ENCODE peak calls at places on chromosomes 1 and 21, in seven cellular contexts. A is CD8-positive, alpha-beta T cell; I is glutamatergic neuron; P is left ventricle myocardium inferior; T is body of pancreas; H is epithelial cell of esophagus; E is AG09319. L is an unnamed sample.

GRCh38 chr1:117780981-117781475 is 148.4 kb downstream of the GDAP2 start:
- DNase-seq in A (no peak), I (peak), P (no peak), T (no peak), H (peak), E (no peak), L (no peak)

GRCh38 chr1:56776581-56776980 is 42.6 kb downstream of the FYB2 start:
- DNase-seq in A (no peak), I (no peak), P (no peak), T (no peak), H (no peak), E (no peak), L (no peak)

GRCh38 chr21:35697321-35697808 is 363.0 kb downstream of the SETD4 start:
- DNase-seq in A (peak), I (no peak), P (peak), T (peak), H (peak), E (no peak), L (no peak)

GRCh38 chr1:155513300-155513926 is 49.2 kb downstream of the ASH1L start:
- DNase-seq in A (no peak), I (no peak), P (no peak), T (no peak), H (peak), E (peak), L (no peak)

GRCh38 chr1:183281039-183281438 is 95.0 kb downstream of the LAMC2 start:
- DNase-seq in A (no peak), I (no peak), P (no peak), T (peak), H (peak), E (no peak), L (no peak)

GRCh38 chr1:218351617-218352438 is 6.7 kb downstream of the TGFB2 start:
- DNase-seq in A (no peak), I (no peak), P (no peak), T (no peak), H (peak), E (no peak), L (peak)

GRCh38 chr1:28517649-28517999 is 11.8 kb downstream of the RCC1 start:
- DNase-seq in A (no peak), I (no peak), P (no peak), T (no peak), H (no peak), E (no peak), L (no peak)

GRCh38 chr1:153652795-153653507 is 5.6 kb upstream of the SNAPIN start:
- DNase-seq in A (no peak), I (no peak), P (no peak), T (peak), H (peak), E (no peak), L (no peak)

GRCh38 chr1:63987014-63987630 is 213.3 kb downstream of the ROR1 start:
- DNase-seq in A (no peak), I (no peak), P (no peak), T (no peak), H (peak), E (no peak), L (no peak)

GRCh38 chr1:19769211-19769932 is 30.3 kb downstream of the TMCO4 start:
- DNase-seq in A (no peak), I (no peak), P (no peak), T (no peak), H (no peak), E (no peak), L (no peak)

GRCh38 chr1:45306905-45307304 is 19.8 kb upstream of the HPDL start:
- DNase-seq in A (no peak), I (no peak), P (no peak), T (no peak), H (no peak), E (no peak), L (no peak)

GRCh38 chr1:201054030-201054635 is 30.6 kb upstream of the KIF21B start:
- DNase-seq in A (no peak), I (no peak), P (no peak), T (no peak), H (no peak), E (no peak), L (no peak)

GRCh38 chr1:103084176-103084575 is 24.1 kb downstream of the COL11A1 start:
- DNase-seq in A (no peak), I (no peak), P (no peak), T (no peak), H (no peak), E (no peak), L (no peak)

GRCh38 chr1:3133671-3134070 is 64.7 kb downstream of the PRDM16 start:
- DNase-seq in A (no peak), I (no peak), P (no peak), T (peak), H (no peak), E (no peak), L (no peak)

GRCh38 chr21:44445413-44445812 is 9.9 kb upstream of the LRRC3 start:
- DNase-seq in A (no peak), I (no peak), P (peak), T (no peak), H (no peak), E (no peak), L (no peak)

GRCh38 chr1:241627453-241628329 is 12.5 kb downstream of the CHML start:
- DNase-seq in A (peak), I (no peak), P (no peak), T (peak), H (peak), E (no peak), L (peak)

GRCh38 chr1:67052741-67053534 is 1.0 kb downstream of the SLC35D1 start:
- DNase-seq in A (peak), I (peak), P (peak), T (peak), H (peak), E (no peak), L (no peak)

GRCh38 chr21:44552681-44553080 is 1.4 kb upstream of the KRTAP10-2 start:
- DNase-seq in A (no peak), I (no peak), P (no peak), T (no peak), H (no peak), E (no peak), L (no peak)

GRCh38 chr1:246788895-246789338 is 64.7 kb downstream of the SCCPDH start:
- DNase-seq in A (no peak), I (no peak), P (no peak), T (no peak), H (no peak), E (no peak), L (no peak)

GRCh38 chr1:180424848-180425457 is 77.4 kb downstream of the ACBD6 start:
- DNase-seq in A (no peak), I (no peak), P (no peak), T (no peak), H (no peak), E (no peak), L (no peak)

GRCh38 chr21:42154237-42155044 is 64.5 kb upstream of the ABCG1 start:
- DNase-seq in A (no peak), I (no peak), P (no peak), T (no peak), H (no peak), E (no peak), L (no peak)

GRCh38 chr1:39952359-39953110 is 2.4 kb upstream of the MFSD2A start:
- DNase-seq in A (no peak), I (no peak), P (no peak), T (peak), H (no peak), E (no peak), L (no peak)

GRCh38 chr21:38165466-38166213 is 91.2 kb upstream of the KCNJ15 start:
- DNase-seq in A (no peak), I (peak), P (no peak), T (no peak), H (no peak), E (no peak), L (no peak)

GRCh38 chr1:53371851-53372250 is 44.0 kb upstream of the LRP8 start:
- DNase-seq in A (no peak), I (no peak), P (no peak), T (no peak), H (no peak), E (no peak), L (no peak)

GRCh38 chr21:45443595-45444181 is 38.7 kb downstream of the COL18A1 start:
- DNase-seq in A (no peak), I (peak), P (no peak), T (no peak), H (no peak), E (no peak), L (no peak)

GRCh38 chr1:11573293-11573692 is 80.9 kb downstream of the FBXO2 start:
- DNase-seq in A (no peak), I (no peak), P (no peak), T (no peak), H (no peak), E (no peak), L (no peak)

GRCh38 chr1:11569551-11569950 is 84.7 kb downstream of the FBXO2 start:
- DNase-seq in A (no peak), I (no peak), P (no peak), T (no peak), H (peak), E (no peak), L (no peak)

GRCh38 chr1:11569954-11570353 is 84.3 kb downstream of the FBXO2 start:
- DNase-seq in A (no peak), I (no peak), P (no peak), T (no peak), H (no peak), E (no peak), L (no peak)

GRCh38 chr1:11570821-11571220 is 83.4 kb downstream of the FBXO2 start:
- DNase-seq in A (no peak), I (no peak), P (no peak), T (no peak), H (no peak), E (no peak), L (no peak)

GRCh38 chr1:11571906-11572616 is 82.2 kb downstream of the FBXO2 start:
- DNase-seq in A (no peak), I (peak), P (no peak), T (no peak), H (peak), E (no peak), L (no peak)
- TF ChIP-seq CTCF in A (no peak), I (peak), P (peak), T (no peak), H (peak), E (no peak), L (no peak)

DNA sequence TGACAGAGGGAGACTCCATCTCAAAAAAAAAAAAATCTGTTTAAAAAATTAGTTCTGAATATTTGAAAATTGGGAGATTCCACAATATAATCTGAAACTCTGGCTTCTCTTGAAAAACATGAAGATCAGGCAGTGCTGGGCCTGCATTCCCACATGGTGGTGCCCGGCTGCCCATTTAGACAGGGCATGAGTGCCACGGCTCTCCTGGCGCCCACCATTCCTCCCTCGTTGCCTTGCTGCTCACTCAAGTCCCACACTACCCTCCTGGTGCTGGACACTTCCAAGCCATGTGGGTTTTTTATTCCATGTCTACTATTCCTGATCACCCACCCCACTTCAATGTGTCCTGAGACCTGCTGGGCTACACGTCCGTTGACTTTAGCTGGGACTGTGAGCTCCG is 10.8 kb upstream of the MYOM3 start:
- DNase-seq in A (no peak), I (no peak), P (no peak), T (no peak), H (no peak), E (no peak), L (no peak)
- TF ChIP-seq CTCF in A (no peak), I (no peak), P (no peak), T (no peak), H (no peak), E (no peak), L (no peak)

GRCh38 chr1:8015036-8015808 is 10.9 kb downstream of the ERRFI1 start:
- DNase-seq in A (peak), I (no peak), P (no peak), T (peak), H (peak), E (peak), L (no peak)

GRCh38 chr1:8017495-8018310 is 8.4 kb downstream of the ERRFI1 start:
- DNase-seq in A (no peak), I (no peak), P (no peak), T (no peak), H (peak), E (no peak), L (no peak)

GRCh38 chr1:8015809-8016165 is 10.3 kb downstream of the ERRFI1 start:
- DNase-seq in A (no peak), I (no peak), P (no peak), T (peak), H (peak), E (no peak), L (no peak)

GRCh38 chr1:8014381-8014988 is 11.6 kb downstream of the ERRFI1 start:
- DNase-seq in A (no peak), I (no peak), P (no peak), T (no peak), H (no peak), E (no peak), L (no peak)

DNA sequence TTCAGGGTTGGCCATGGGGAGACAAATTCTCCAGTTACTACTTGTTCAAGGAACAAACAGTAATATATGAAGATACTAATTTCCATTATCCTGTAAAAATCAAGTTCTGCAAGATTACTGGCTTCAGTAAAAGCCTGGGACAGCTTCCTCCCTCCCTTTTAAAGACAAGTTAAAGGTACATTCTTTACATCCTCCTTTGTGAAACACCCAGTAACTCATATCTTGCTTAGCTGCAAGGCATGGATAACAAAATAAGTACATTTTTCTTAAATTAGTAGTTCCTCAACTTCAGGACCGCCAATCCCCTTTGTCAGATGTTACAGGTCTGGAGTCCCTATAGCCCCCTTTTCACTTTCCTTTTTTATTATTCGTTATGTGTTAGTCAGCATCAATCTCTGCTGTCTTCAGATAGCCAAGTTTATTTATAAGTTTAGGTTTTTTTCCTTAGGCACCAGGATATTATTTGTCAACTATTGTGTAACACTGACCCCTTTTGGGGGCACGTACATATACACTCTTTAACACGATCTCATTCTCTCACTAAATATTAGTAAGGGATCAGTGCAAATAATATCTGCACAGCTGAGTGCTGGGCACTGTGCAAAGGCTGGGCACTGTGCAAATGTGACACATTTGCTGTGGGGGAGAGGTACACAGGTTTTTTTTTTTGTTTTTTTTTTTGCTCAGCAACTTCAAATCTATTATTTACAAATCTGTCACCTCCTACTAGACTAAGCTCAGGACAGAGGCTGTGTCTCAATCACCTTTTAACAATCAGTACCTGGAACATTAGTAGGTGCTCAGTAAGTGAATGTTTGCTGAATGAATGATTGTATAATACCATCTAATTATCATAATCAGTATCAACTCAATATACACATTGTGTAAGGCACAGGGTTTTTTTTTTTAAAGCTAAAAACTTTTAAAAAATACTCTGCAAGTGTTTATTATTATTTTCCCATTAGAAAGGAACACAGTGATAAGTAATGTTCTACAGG is 9.6 kb downstream of the ERRFI1 start:
- DNase-seq in A (no peak), I (no peak), P (no peak), T (no peak), H (peak), E (no peak), L (no peak)
- TF ChIP-seq CTCF in A (no peak), I (no peak), P (peak), T (no peak), H (no peak), E (no peak), L (no peak)

GRCh38 chr1:160742428-160743127 is 3.5 kb downstream of the SLAMF7 start:
- DNase-seq in A (no peak), I (no peak), P (no peak), T (no peak), H (no peak), E (no peak), L (no peak)

GRCh38 chr1:160743266-160743665 is 4.2 kb downstream of the SLAMF7 start:
- DNase-seq in A (no peak), I (no peak), P (no peak), T (no peak), H (no peak), E (no peak), L (no peak)

GRCh38 chr1:160741092-160741501 is 2.0 kb downstream of the SLAMF7 start:
- DNase-seq in A (no peak), I (no peak), P (no peak), T (no peak), H (no peak), E (no peak), L (no peak)

GRCh38 chr1:160740133-160740688 is 1.2 kb downstream of the SLAMF7 start:
- DNase-seq in A (no peak), I (no peak), P (no peak), T (no peak), H (no peak), E (no peak), L (no peak)

DNA sequence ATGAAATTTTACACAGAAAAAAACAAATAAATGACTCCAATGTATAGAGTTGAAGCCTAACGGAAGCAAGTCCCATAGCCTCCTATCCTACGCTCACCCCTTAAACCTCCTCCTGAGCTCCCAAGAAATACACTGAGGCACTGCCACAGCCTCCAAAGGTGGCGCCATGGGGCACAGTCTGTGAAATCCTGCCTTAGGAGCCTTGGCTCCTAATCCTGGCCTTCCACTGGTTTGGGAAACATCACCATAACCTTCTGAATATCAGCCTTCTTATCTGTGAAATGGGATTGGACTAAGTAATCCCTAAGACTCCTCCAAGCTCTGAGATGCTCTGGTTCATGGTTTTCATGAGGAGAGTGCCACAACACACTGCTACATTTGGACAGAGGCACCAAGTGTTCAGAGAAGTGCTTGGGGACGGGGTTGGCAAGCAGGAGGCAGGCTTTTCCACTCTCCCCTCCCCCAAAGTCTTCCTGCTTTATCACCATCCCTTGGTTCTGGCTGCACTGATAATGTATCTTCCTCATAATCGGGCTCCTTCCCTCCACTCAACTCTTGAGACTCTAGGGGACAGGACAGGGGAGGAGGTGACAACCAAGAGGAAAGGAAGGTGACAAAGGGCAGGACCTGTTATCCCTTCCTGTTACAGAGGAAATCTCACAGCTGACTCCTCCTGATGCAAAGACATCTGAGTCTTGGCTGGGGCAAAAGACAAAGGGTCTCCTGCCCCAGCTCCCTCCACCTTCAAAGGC is 2.7 kb downstream of the SLAMF7 start:
- DNase-seq in A (no peak), I (no peak), P (no peak), T (no peak), H (no peak), E (no peak), L (no peak)
- TF ChIP-seq CTCF in A (no peak), I (no peak), P (no peak), T (no peak), H (no peak), E (no peak), L (no peak)

L was measured in CD14-positive monocyte.